ENCODE peak calls at places on chromosomes 6 and 20, in four cellular contexts. W is H1, O is H9, U is mesendoderm. M is an unnamed sample.

GRCh38 chr20:33506576-33506975 is 16.7 kb downstream of the CBFA2T2 start:
- DNase-seq in W (no peak), U (no peak), O (no peak), M (no peak)

GRCh38 chr6:46932526-46932925 is 10.8 kb upstream of the ADGRF5 start:
- DNase-seq in O (no peak), W (no peak), U (no peak), M (no peak)

GRCh38 chr6:151624071-151624470 is 130.3 kb downstream of the CCDC170 start:
- DNase-seq in W (no peak), O (no peak), U (no peak), M (no peak)

GRCh38 chr6:116059713-116060571 is 749 bp downstream of the FRK start:
- DNase-seq in U (no peak), W (no peak), O (no peak), M (no peak)

GRCh38 chr6:30685157-30685976 is 1.1 kb downstream of the PPP1R18 start:
- DNase-seq in U (peak; percentile 49), W (no peak), O (no peak), M (no peak)

GRCh38 chr6:123171341-123171740 is 175.3 kb downstream of the CLVS2 start:
- DNase-seq in O (no peak), W (no peak), U (peak; percentile 56), M (no peak)

GRCh38 chr6:150354754-150355571 is 13.8 kb upstream of the IYD start:
- DNase-seq in O (no peak), U (no peak), W (no peak), M (peak; percentile 6)

GRCh38 chr6:94341173-94341572 is 921.8 kb upstream of the EPHA7 start:
- DNase-seq in O (no peak), U (no peak), W (no peak), M (no peak)

GRCh38 chr6:39887692-39888450 is 46.4 kb downstream of the MOCS1 start:
- DNase-seq in O (no peak), U (peak; percentile 92), W (no peak), M (peak; percentile 95)

GRCh38 chr6:6721606-6722005 is 133.1 kb downstream of the LY86 start:
- DNase-seq in U (no peak), O (no peak), W (no peak), M (no peak)

DNA sequence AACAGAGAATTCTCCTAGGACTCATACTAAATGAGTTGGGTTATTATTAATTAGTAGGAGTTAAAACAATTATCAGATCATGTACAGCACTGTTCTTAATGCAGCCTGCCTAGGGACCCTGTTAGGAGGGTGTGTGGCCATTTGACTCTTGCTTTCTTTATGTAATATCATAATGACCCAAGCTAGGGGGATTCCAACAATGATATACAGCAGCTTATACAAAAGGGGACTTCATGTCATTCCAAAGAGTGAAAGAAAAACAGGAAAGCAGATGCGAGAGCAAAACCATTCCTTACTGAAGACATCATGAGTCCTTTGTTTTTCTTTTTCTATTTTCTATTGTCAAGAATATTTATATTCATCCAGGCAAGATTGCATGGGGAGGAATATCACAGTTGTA is 455.2 kb downstream of the PLCB1 start:
- DNase-seq in U (no peak), O (no peak), W (no peak), M (no peak)
- H4K5ac ChIP-seq in U (no peak overlapping the region), O (no peak overlapping the region), W (no peak overlapping the region), M (no peak overlapping the region)

GRCh38 chr6:22231616-22232015 is 65.2 kb downstream of the PRL start:
- DNase-seq in U (no peak), O (no peak), W (no peak), M (peak; percentile 11)

GRCh38 chr6:22231050-22231449 is 65.8 kb downstream of the PRL start:
- DNase-seq in W (no peak), O (no peak), U (no peak), M (no peak)

GRCh38 chr6:22222469-22222868 is 74.4 kb downstream of the PRL start:
- DNase-seq in O (peak; percentile 86), W (no peak), U (peak; percentile 63), M (no peak)

GRCh38 chr6:22227824-22228610 is 68.8 kb downstream of the PRL start:
- DNase-seq in U (no peak), O (no peak), W (no peak), M (no peak)
- H3K4me2 ChIP-seq in U (no peak overlapping the region), O (no peak overlapping the region), W (no peak overlapping the region), M (no peak overlapping the region)

DNA sequence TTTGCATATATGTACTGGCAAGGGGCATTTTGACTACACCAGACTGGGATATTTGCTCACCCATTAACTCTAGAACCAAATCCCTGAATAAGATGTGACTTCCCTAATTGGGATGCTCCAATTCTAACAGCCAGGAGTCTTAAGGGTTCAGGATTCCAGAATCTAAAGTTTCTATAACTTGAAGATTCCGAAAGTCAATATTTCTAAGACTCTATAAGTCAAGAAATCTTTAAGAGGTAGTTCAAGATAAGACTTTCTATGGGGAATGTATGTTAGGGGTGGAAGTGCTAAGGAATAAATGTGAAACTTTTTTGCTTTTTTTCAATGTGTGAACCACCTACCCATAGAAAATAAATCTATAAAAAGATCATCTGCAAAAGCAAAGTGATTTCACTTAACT is 42.7 kb upstream of the BLCAP start:
- DNase-seq in O (no peak), U (no peak), W (no peak), M (no peak)
- H4K5ac ChIP-seq in O (no peak overlapping the region), U (no peak overlapping the region), W (no peak overlapping the region), M (no peak overlapping the region)

DNA sequence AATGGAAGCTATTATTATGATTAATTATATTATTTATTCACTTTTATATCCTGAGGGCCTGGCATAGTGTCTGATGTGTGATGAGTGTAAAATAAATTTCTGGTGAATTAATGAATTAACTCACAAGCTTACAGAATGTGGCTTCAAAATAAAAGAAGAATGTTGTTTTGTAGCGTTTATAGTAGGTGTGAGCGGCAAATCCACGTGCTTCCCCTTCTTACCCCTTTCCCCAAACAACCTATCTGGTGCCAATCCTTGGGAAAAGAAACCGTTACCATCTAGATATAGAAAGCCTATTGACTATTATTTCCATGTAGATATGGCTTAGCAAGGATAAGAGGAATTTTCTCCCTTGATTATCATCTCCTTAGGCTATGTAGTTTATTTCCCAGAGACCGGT is 144.6 kb upstream of the CITED2 start:
- DNase-seq in W (no peak), O (no peak), U (no peak), M (no peak)
- H3K4me2 ChIP-seq in W (no peak overlapping the region), O (no peak overlapping the region), U (no peak overlapping the region), M (no peak overlapping the region)

GRCh38 chr6:161284653-161285052 is 10.8 kb upstream of the AGPAT4 start:
- DNase-seq in U (no peak), W (no peak), O (no peak), M (no peak)
- H4K5ac ChIP-seq in U (no peak overlapping the region), W (no peak overlapping the region), O (no peak overlapping the region), M (no peak overlapping the region)

DNA sequence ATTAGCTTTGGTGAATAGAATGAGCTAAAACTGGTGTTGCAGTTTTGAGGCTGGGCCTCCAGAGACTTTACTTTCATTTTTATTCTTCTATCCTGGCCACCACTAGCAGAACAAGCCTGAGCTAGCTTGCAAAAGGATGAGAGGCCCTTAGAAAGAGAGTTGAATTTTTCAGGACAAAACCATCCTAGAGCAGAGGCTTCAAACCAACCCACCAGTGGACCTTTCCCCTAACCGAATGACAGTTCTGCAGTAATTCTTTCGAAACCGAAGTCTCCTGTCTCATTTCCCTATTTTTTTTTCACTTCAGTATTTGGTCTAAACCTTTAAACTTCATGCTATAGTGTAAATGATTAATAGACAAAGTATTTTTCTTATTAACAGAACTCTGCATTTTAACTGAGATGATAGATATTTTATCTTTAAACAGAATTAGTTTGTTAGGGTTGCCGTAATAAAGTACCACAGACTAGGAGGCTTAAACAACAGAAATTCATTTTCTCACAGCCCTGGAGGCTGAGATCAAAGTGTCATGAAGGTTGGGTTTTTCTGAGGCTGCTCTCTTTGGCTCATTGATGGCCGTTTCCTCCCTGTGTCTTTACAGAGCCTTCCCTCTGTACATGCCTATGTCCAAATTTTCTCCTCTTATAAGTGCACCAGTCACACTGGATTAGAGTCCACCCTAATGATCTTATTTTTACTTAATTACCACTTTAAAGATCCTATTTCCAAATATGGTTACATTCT is 80.6 kb upstream of the PAK5 start:
- DNase-seq in U (no peak), W (no peak), O (no peak), M (no peak)
- H3K4me2 ChIP-seq in U (no peak overlapping the region), W (no peak overlapping the region), O (no peak overlapping the region), M (no peak overlapping the region)

GRCh38 chr6:4676016-4676415 is 100.2 kb upstream of the CDYL start:
- DNase-seq in U (no peak), W (peak; percentile 30), O (no peak), M (no peak)

GRCh38 chr6:4678506-4679300 is 97.5 kb upstream of the CDYL start:
- DNase-seq in W (peak; percentile 29), O (no peak), U (peak; percentile 37), M (no peak)

GRCh38 chr6:4675086-4675485 is 101.1 kb upstream of the CDYL start:
- DNase-seq in U (no peak), O (no peak), W (peak; percentile 39), M (no peak)

GRCh38 chr6:4677011-4677750 is 99.0 kb upstream of the CDYL start:
- DNase-seq in U (no peak), W (peak; percentile 43), O (no peak), M (no peak)

GRCh38 chr6:4677751-4678065 is 98.5 kb upstream of the CDYL start:
- DNase-seq in O (no peak), W (peak; percentile 32), U (no peak), M (no peak)
- H4K5ac ChIP-seq in O (no peak overlapping the region), W (no peak overlapping the region), U (no peak overlapping the region), M (no peak overlapping the region)

GRCh38 chr6:157708239-157708638 is 114.8 kb upstream of the SNX9 start:
- DNase-seq in W (no peak), O (no peak), U (no peak), M (no peak)

GRCh38 chr6:157708933-157709332 is 114.1 kb upstream of the SNX9 start:
- DNase-seq in W (no peak), O (no peak), U (no peak), M (no peak)

GRCh38 chr6:157709514-157709913 is 113.5 kb upstream of the SNX9 start:
- DNase-seq in O (no peak), W (no peak), U (no peak), M (no peak)

GRCh38 chr6:157707576-157707975 is 115.5 kb upstream of the SNX9 start:
- DNase-seq in U (no peak), O (no peak), W (no peak), M (no peak)

DNA sequence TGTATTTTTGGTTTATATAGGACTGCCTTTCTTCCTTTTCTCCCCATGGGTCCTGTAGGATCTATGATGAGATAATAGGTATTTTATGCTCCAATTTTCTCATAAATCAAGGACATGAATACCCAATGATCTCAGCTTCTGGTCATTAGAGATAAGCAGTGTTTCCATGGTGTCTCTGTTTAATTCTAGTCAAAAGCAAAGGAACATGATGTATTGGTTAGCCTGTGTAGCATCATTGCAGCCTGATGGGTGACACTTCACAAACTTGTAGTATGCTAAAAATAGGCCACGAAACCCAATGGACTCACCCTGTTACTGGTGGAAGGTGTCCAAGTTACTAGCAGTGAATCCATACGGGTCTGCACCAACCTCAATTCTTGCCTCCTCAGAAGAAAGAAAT is 116.2 kb upstream of the SNX9 start:
- DNase-seq in O (no peak), U (no peak), W (no peak), M (no peak)
- H3K4me2 ChIP-seq in O (no peak overlapping the region), U (no peak overlapping the region), W (no peak overlapping the region), M (no peak overlapping the region)

M was measured in IMR-90.